ENCODE peak calls at places on chromosomes 7 and 10, in seven cellular contexts. One of them, this sample, is unnamed.

GRCh38 chr10:90856964-90857634 is 740 bp downstream of the HTR7 start:
- DNase-seq in sigmoid colon: no peak
- DNase-seq in prostate gland: no peak
- DNase-seq in GM12891: no peak
- DNase-seq in transverse colon: no peak
- DNase-seq in endothelial cell of umbilical vein: no peak
- DNase-seq in GM23338: peak
- DNase-seq in this sample: no peak

GRCh38 chr10:74432841-74433594 is 282.0 kb downstream of the ADK start:
- DNase-seq in sigmoid colon: no peak
- DNase-seq in prostate gland: no peak
- DNase-seq in GM12891: no peak
- DNase-seq in transverse colon: no peak
- DNase-seq in endothelial cell of umbilical vein: no peak
- DNase-seq in GM23338: no peak
- DNase-seq in this sample: no peak

GRCh38 chr7:133780912-133781311 is 346.2 kb upstream of the LRGUK start:
- DNase-seq in sigmoid colon: no peak
- DNase-seq in prostate gland: no peak
- DNase-seq in GM12891: no peak
- DNase-seq in transverse colon: no peak
- DNase-seq in endothelial cell of umbilical vein: no peak
- DNase-seq in GM23338: no peak
- DNase-seq in this sample: no peak

GRCh38 chr10:115355162-115355760 is 262.1 kb downstream of the ATRNL1 start:
- DNase-seq in sigmoid colon: no peak
- DNase-seq in prostate gland: peak
- DNase-seq in GM12891: peak
- DNase-seq in transverse colon: peak
- DNase-seq in endothelial cell of umbilical vein: peak
- DNase-seq in GM23338: peak
- DNase-seq in this sample: peak

GRCh38 chr10:44989621-44990301 is 11.0 kb upstream of the ZNF22 start:
- DNase-seq in sigmoid colon: peak
- DNase-seq in prostate gland: no peak
- DNase-seq in GM12891: no peak
- DNase-seq in transverse colon: no peak
- DNase-seq in endothelial cell of umbilical vein: no peak
- DNase-seq in GM23338: peak
- DNase-seq in this sample: no peak

GRCh38 chr7:158246960-158247673 is 340.5 kb downstream of the PTPRN2 start:
- DNase-seq in sigmoid colon: peak
- DNase-seq in prostate gland: no peak
- DNase-seq in GM12891: no peak
- DNase-seq in transverse colon: no peak
- DNase-seq in endothelial cell of umbilical vein: no peak
- DNase-seq in GM23338: no peak
- DNase-seq in this sample: no peak

GRCh38 chr10:110357252-110357780 is 52.6 kb upstream of the SMNDC1 start:
- DNase-seq in sigmoid colon: no peak
- DNase-seq in prostate gland: no peak
- DNase-seq in GM12891: no peak
- DNase-seq in transverse colon: peak
- DNase-seq in endothelial cell of umbilical vein: no peak
- DNase-seq in GM23338: no peak
- DNase-seq in this sample: no peak

GRCh38 chr7:142477079-142477651 is 219.3 kb upstream of the PRSS58 start:
- DNase-seq in sigmoid colon: no peak
- DNase-seq in prostate gland: no peak
- DNase-seq in GM12891: no peak
- DNase-seq in transverse colon: no peak
- DNase-seq in endothelial cell of umbilical vein: no peak
- DNase-seq in GM23338: no peak
- DNase-seq in this sample: no peak

GRCh38 chr7:117023325-117023854 is 70.1 kb downstream of the ST7 start:
- DNase-seq in sigmoid colon: no peak
- DNase-seq in prostate gland: no peak
- DNase-seq in GM12891: no peak
- DNase-seq in transverse colon: no peak
- DNase-seq in endothelial cell of umbilical vein: no peak
- DNase-seq in GM23338: no peak
- DNase-seq in this sample: no peak

GRCh38 chr10:49518982-49519578 is 19.8 kb downstream of the ERCC6 start:
- DNase-seq in sigmoid colon: no peak
- DNase-seq in prostate gland: peak
- DNase-seq in GM12891: no peak
- DNase-seq in transverse colon: no peak
- DNase-seq in endothelial cell of umbilical vein: peak
- DNase-seq in GM23338: peak
- DNase-seq in this sample: peak

GRCh38 chr7:100364480-100364879 is 6.6 kb downstream of the PILRB start:
- DNase-seq in sigmoid colon: no peak
- DNase-seq in prostate gland: no peak
- DNase-seq in GM12891: no peak
- DNase-seq in transverse colon: no peak
- DNase-seq in endothelial cell of umbilical vein: no peak
- DNase-seq in GM23338: no peak
- DNase-seq in this sample: no peak

GRCh38 chr7:73626814-73627213 is 2.5 kb upstream of the MLXIPL start:
- DNase-seq in sigmoid colon: no peak
- DNase-seq in prostate gland: no peak
- DNase-seq in GM12891: no peak
- DNase-seq in transverse colon: no peak
- DNase-seq in endothelial cell of umbilical vein: no peak
- DNase-seq in GM23338: peak
- DNase-seq in this sample: no peak

GRCh38 chr7:1859266-1860035 is 189.4 kb downstream of the ELFN1 start:
- DNase-seq in sigmoid colon: no peak
- DNase-seq in prostate gland: no peak
- DNase-seq in GM12891: no peak
- DNase-seq in transverse colon: no peak
- DNase-seq in endothelial cell of umbilical vein: no peak
- DNase-seq in GM23338: no peak
- DNase-seq in this sample: no peak

GRCh38 chr7:103983201-103983977 is 6.1 kb downstream of the RELN start:
- DNase-seq in sigmoid colon: no peak
- DNase-seq in prostate gland: no peak
- DNase-seq in GM12891: no peak
- DNase-seq in transverse colon: no peak
- DNase-seq in endothelial cell of umbilical vein: no peak
- DNase-seq in GM23338: no peak
- DNase-seq in this sample: no peak

GRCh38 chr7:91079491-91079890 is 184.7 kb upstream of the FZD1 start:
- DNase-seq in sigmoid colon: no peak
- DNase-seq in prostate gland: no peak
- DNase-seq in GM12891: no peak
- DNase-seq in transverse colon: no peak
- DNase-seq in endothelial cell of umbilical vein: no peak
- DNase-seq in GM23338: no peak
- DNase-seq in this sample: no peak

GRCh38 chr7:22255342-22255741 is 101.6 kb downstream of the RAPGEF5 start:
- DNase-seq in sigmoid colon: no peak
- DNase-seq in prostate gland: no peak
- DNase-seq in GM12891: no peak
- DNase-seq in transverse colon: no peak
- DNase-seq in endothelial cell of umbilical vein: no peak
- DNase-seq in GM23338: no peak
- DNase-seq in this sample: no peak

GRCh38 chr10:132434405-132435005 is 37.5 kb downstream of the PWWP2B start:
- DNase-seq in sigmoid colon: no peak
- DNase-seq in prostate gland: no peak
- DNase-seq in GM12891: no peak
- DNase-seq in transverse colon: no peak
- DNase-seq in endothelial cell of umbilical vein: peak
- DNase-seq in GM23338: no peak
- DNase-seq in this sample: no peak

GRCh38 chr10:125340871-125341270 is 180.5 kb upstream of the CTBP2 start:
- DNase-seq in sigmoid colon: no peak
- DNase-seq in prostate gland: no peak
- DNase-seq in GM12891: no peak
- DNase-seq in transverse colon: no peak
- DNase-seq in endothelial cell of umbilical vein: no peak
- DNase-seq in GM23338: no peak
- DNase-seq in this sample: no peak

GRCh38 chr7:69856991-69857390 is 258.7 kb downstream of the AUTS2 start:
- DNase-seq in sigmoid colon: no peak
- DNase-seq in prostate gland: no peak
- DNase-seq in GM12891: no peak
- DNase-seq in transverse colon: no peak
- DNase-seq in endothelial cell of umbilical vein: no peak
- DNase-seq in GM23338: no peak
- DNase-seq in this sample: no peak

GRCh38 chr7:139936760-139937310 is 107.8 kb downstream of the TBXAS1 start:
- DNase-seq in sigmoid colon: no peak
- DNase-seq in prostate gland: no peak
- DNase-seq in GM12891: no peak
- DNase-seq in transverse colon: no peak
- DNase-seq in endothelial cell of umbilical vein: peak
- DNase-seq in GM23338: no peak
- DNase-seq in this sample: no peak

DNA sequence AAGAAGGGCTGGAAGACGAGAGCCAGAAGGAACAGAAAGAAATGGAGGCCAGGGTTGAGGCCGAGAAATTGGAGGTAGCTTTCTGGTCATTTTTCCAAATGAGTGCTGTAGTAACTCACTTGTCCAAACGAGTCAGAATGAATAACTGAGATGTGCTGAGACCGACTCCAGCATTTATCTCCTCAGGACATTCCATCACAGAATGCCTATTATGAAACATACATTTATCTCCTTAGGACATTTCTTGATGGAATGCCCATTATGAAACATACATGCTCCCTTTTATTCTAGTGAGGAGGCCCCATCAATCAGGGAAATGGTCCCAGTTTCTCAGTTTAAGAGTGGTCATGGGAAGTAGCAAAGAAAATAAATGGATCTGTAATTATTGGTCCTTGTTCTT is 16.5 kb downstream of the AVL9 start:
- DNase-seq in sigmoid colon: no peak
- DNase-seq in prostate gland: no peak
- DNase-seq in GM12891: no peak
- DNase-seq in transverse colon: no peak
- DNase-seq in endothelial cell of umbilical vein: no peak
- DNase-seq in GM23338: no peak
- DNase-seq in this sample: no peak
- TF ChIP-seq POLR2AphosphoS5 in sigmoid colon: no peak
- TF ChIP-seq POLR2AphosphoS5 in prostate gland: no peak
- TF ChIP-seq POLR2AphosphoS5 in GM12891: no peak
- TF ChIP-seq POLR2AphosphoS5 in transverse colon: no peak
- TF ChIP-seq POLR2AphosphoS5 in endothelial cell of umbilical vein: no peak
- TF ChIP-seq POLR2AphosphoS5 in GM23338: no peak
- TF ChIP-seq POLR2AphosphoS5 in this sample: no peak

DNA sequence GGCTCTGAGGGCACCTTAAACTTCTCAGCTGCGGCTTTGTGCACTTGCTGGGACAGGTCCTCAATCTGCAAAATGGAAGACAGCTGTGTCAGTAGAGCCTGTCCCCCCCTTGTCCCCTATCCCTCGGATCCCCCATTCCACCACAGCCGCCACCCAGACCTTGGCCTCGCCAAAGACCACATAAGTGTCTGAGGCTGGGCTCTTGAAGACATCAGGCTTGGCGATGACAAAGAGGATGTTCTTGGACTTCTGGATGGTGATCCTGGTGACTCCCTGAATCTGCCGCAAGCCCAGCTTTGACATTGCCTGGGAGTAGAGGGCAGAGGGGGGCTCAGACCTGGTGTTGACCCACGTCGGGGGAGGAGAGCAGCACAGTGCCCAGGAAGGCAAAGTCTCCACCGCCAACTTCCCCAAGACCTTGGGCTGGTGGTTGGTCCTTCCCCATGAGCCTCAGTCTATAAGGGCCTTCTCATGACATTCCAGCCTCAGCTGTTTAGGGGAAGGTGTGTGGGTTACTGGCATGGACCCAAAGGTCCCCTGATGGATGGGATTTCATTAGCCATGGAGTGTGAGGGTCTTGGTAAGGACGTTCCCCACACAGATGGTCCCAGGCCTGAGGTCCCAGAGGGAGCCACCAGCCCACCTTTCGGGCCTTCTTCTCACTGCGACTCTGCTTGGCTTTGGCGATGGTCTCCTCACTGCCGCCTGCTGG is 7.7 kb downstream of the NACAD start:
- DNase-seq in sigmoid colon: peak
- DNase-seq in prostate gland: no peak
- DNase-seq in GM12891: no peak
- DNase-seq in transverse colon: no peak
- DNase-seq in endothelial cell of umbilical vein: no peak
- DNase-seq in GM23338: no peak
- DNase-seq in this sample: no peak
- TF ChIP-seq POLR2AphosphoS5 in sigmoid colon: no peak
- TF ChIP-seq POLR2AphosphoS5 in prostate gland: no peak
- TF ChIP-seq POLR2AphosphoS5 in GM12891: no peak
- TF ChIP-seq POLR2AphosphoS5 in transverse colon: no peak
- TF ChIP-seq POLR2AphosphoS5 in endothelial cell of umbilical vein: no peak
- TF ChIP-seq POLR2AphosphoS5 in GM23338: no peak
- TF ChIP-seq POLR2AphosphoS5 in this sample: no peak

GRCh38 chr10:99908512-99908911 is 101.2 kb downstream of the DNMBP start:
- DNase-seq in sigmoid colon: no peak
- DNase-seq in prostate gland: no peak
- DNase-seq in GM12891: no peak
- DNase-seq in transverse colon: no peak
- DNase-seq in endothelial cell of umbilical vein: no peak
- DNase-seq in GM23338: no peak
- DNase-seq in this sample: no peak
- TF ChIP-seq POLR2AphosphoS5 in sigmoid colon: no peak
- TF ChIP-seq POLR2AphosphoS5 in prostate gland: no peak
- TF ChIP-seq POLR2AphosphoS5 in GM12891: no peak
- TF ChIP-seq POLR2AphosphoS5 in transverse colon: no peak
- TF ChIP-seq POLR2AphosphoS5 in endothelial cell of umbilical vein: no peak
- TF ChIP-seq POLR2AphosphoS5 in GM23338: no peak
- TF ChIP-seq POLR2AphosphoS5 in this sample: no peak

GRCh38 chr7:148581685-148582084 is 8.9 kb upstream of the C7orf33 start:
- DNase-seq in sigmoid colon: no peak
- DNase-seq in prostate gland: no peak
- DNase-seq in GM12891: no peak
- DNase-seq in transverse colon: no peak
- DNase-seq in endothelial cell of umbilical vein: no peak
- DNase-seq in GM23338: no peak
- DNase-seq in this sample: no peak
- TF ChIP-seq POLR2AphosphoS5 in sigmoid colon: no peak
- TF ChIP-seq POLR2AphosphoS5 in prostate gland: no peak
- TF ChIP-seq POLR2AphosphoS5 in GM12891: no peak
- TF ChIP-seq POLR2AphosphoS5 in transverse colon: no peak
- TF ChIP-seq POLR2AphosphoS5 in endothelial cell of umbilical vein: no peak
- TF ChIP-seq POLR2AphosphoS5 in GM23338: no peak
- TF ChIP-seq POLR2AphosphoS5 in this sample: no peak